ENCODE peak calls at places on chromosomes 2 and 18, in four cellular contexts. I, H, M and G are unnamed samples.

GRCh38 chr2:182672471-182673165 is 43.4 kb upstream of the DNAJC10 start:
- DNase-seq in I (peak), H (no peak), M (no peak), G (no peak)

GRCh38 chr2:179440642-179441251 is 176.1 kb upstream of the SESTD1 start:
- DNase-seq in I (peak), H (peak), M (peak), G (no peak)

GRCh38 chr2:231227309-231228162 is 29.1 kb downstream of the ARMC9 start:
- DNase-seq in I (peak), H (peak), M (peak), G (peak)

GRCh38 chr2:52428224-52428623 is 1339.4 kb upstream of the CHAC2 start:
- DNase-seq in I (no peak), H (no peak), M (no peak), G (no peak)

GRCh38 chr18:55086931-55087330 is 127.7 kb upstream of the CCDC68 start:
- DNase-seq in I (no peak), H (no peak), M (no peak), G (no peak)

GRCh38 chr18:54983041-54983686 is 23.9 kb upstream of the CCDC68 start:
- DNase-seq in I (peak), H (peak), M (peak), G (peak)

GRCh38 chr2:127865926-127866325 is 8.0 kb upstream of the POLR2D start:
- DNase-seq in I (no peak), H (no peak), M (no peak), G (no peak)

GRCh38 chr2:149451417-149452165 is 121.2 kb downstream of the LYPD6 start:
- DNase-seq in I (no peak), H (no peak), M (no peak), G (no peak)

GRCh38 chr2:150475479-150476212 is 11.8 kb downstream of the RND3 start:
- DNase-seq in I (no peak), H (no peak), M (no peak), G (no peak)

GRCh38 chr2:127439343-127439742 is 21.1 kb downstream of the PROC start:
- DNase-seq in I (no peak), H (no peak), M (no peak), G (no peak)

GRCh38 chr2:149365826-149366583 is 35.6 kb downstream of the LYPD6 start:
- DNase-seq in I (peak), H (no peak), M (peak), G (no peak)

GRCh38 chr2:70255637-70256314 is 2.2 kb upstream of the PCYOX1 start:
- DNase-seq in I (no peak), H (no peak), M (no peak), G (no peak)

GRCh38 chr18:57910817-57911216 is 107.7 kb upstream of the ATP8B1 start:
- DNase-seq in I (no peak), H (peak), M (no peak), G (no peak)

GRCh38 chr2:68579689-68580088 is 63.7 kb upstream of the PROKR1 start:
- DNase-seq in I (no peak), H (no peak), M (no peak), G (no peak)

GRCh38 chr2:120318626-120319025 is 27.3 kb upstream of the INHBB start:
- DNase-seq in I (no peak), H (no peak), M (no peak), G (no peak)

GRCh38 chr2:85589982-85590791 is 5.4 kb upstream of the RNF181 start:
- DNase-seq in I (no peak), H (no peak), M (no peak), G (no peak)

GRCh38 chr2:234165421-234165820 is 114.9 kb downstream of the SPP2 start:
- DNase-seq in I (no peak), H (no peak), M (peak), G (no peak)

GRCh38 chr2:207008105-207008990 is 69.0 kb downstream of the CPO start:
- DNase-seq in I (no peak), H (peak), M (peak), G (no peak)

GRCh38 chr2:205474746-205475145 is 207.6 kb upstream of the NRP2 start:
- DNase-seq in I (no peak), H (no peak), M (no peak), G (no peak)

GRCh38 chr18:12946549-12947354 is 1.1 kb upstream of the SEH1L start:
- DNase-seq in I (peak), H (peak), M (peak), G (no peak)

GRCh38 chr2:62313433-62314227 is 117.7 kb downstream of the B3GNT2 start:
- DNase-seq in I (no peak), H (no peak), M (no peak), G (no peak)

GRCh38 chr18:51321696-51322095 is 124.2 kb upstream of the MEX3C start:
- DNase-seq in I (no peak), H (no peak), M (no peak), G (no peak)

GRCh38 chr2:2812117-2812516 is 481.0 kb upstream of the MYT1L start:
- DNase-seq in I (no peak), H (no peak), M (no peak), G (no peak)

GRCh38 chr2:158841839-158842238 is 46.7 kb downstream of the DAPL1 start:
- DNase-seq in I (no peak), H (no peak), M (no peak), G (no peak)

GRCh38 chr18:49021433-49022129 is 70.8 kb upstream of the SMAD7 start:
- DNase-seq in I (peak), H (peak), M (peak), G (no peak)

GRCh38 chr2:65456074-65456473 is 23.7 kb upstream of the SPRED2 start:
- DNase-seq in I (no peak), H (no peak), M (no peak), G (no peak)

GRCh38 chr18:58288922-58289797 is 245.1 kb downstream of the NEDD4L start:
- DNase-seq in I (no peak), H (no peak), M (no peak), G (no peak)

GRCh38 chr2:233468047-233468745 is 98.4 kb downstream of the USP40 start:
- DNase-seq in I (no peak), H (no peak), M (no peak), G (no peak)

GRCh38 chr2:107276034-107276433 is 390.1 kb upstream of the ST6GAL2 start:
- DNase-seq in I (no peak), H (no peak), M (no peak), G (no peak)

GRCh38 chr2:152421521-152422367 is 86.8 kb downstream of the FMNL2 start:
- DNase-seq in I (peak), H (no peak), M (peak), G (peak)

GRCh38 chr2:239308696-239309397 is 92.0 kb downstream of the HDAC4 start:
- DNase-seq in I (no peak), H (no peak), M (peak), G (no peak)

GRCh38 chr2:27353762-27354596 is 2.6 kb downstream of the GTF3C2 start:
- DNase-seq in I (no peak), H (no peak), M (no peak), G (no peak)

GRCh38 chr2:209663149-209663548 is 108.5 kb upstream of the UNC80 start:
- DNase-seq in I (no peak), H (no peak), M (peak), G (no peak)

GRCh38 chr2:232421189-232421785 is 14.6 kb downstream of the ALPG start:
- DNase-seq in I (peak), H (no peak), M (no peak), G (no peak)

GRCh38 chr2:10333247-10333613 is 30.5 kb downstream of the HPCAL1 start:
- DNase-seq in I (no peak), H (no peak), M (no peak), G (no peak)

GRCh38 chr2:217886720-217887309 is 116.0 kb downstream of the TNS1 start:
- DNase-seq in I (peak), H (peak), M (peak), G (peak)

GRCh38 chr2:242034996-242035814 is 165.7 kb downstream of the RTP5 start:
- DNase-seq in I (no peak), H (no peak), M (no peak), G (no peak)
- TF ChIP-seq SIN3A in I (no peak), H (no peak), M (no peak), G (no peak)

DNA sequence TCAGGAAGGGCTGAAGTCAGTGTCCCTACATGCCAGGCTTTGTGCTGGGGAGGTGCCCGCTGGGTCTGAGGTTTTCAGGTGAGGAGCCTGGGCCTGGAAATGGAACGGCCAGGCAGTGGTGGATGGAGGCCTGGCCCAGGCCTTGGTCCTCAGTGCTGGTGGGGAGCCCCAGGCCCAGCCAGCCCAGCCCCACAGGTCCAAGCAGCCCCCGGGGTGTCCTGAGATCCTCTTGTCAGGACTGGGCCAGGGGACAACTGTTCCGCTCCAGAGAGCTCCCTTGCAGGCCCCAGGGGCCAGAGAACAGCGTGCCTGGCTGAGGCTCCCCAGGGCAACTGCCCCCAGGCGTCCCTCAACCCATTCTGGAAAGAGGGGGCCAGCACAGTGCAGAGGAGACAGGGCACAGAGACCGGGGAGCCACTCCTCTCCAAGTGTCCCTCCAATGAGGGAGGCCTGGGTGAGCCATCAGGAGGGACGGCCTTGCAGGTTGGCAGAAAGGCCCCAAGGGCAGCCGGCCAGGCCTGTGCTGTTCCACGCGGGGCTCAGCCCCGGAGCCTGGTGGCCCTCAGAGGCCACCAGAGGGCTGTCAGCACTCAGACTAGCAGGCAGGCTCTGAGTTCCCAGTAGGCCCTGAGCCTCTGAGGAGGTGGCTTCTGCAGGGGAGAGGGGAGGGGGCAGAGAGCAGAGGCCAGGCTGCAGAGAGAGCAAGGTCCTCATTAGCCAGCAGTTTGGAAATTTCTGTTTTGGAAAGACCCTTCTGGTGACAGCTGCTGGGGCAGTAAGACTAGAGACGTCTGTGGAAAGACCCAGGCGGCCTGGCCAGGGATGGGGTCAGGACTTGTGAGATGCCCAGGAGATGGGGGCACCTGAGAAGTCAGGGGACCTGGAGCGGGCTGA is 29.4 kb upstream of the SNED1 start:
- DNase-seq in I (no peak), H (no peak), M (peak), G (no peak)
- TF ChIP-seq SIN3A in I (no peak), H (no peak), M (no peak), G (no peak)

GRCh38 chr18:76349067-76349715 is 145.9 kb downstream of the ZNF516 start:
- DNase-seq in I (peak), H (peak), M (peak), G (peak)
- TF ChIP-seq SIN3A in I (no peak), H (no peak), M (no peak), G (no peak)

GRCh38 chr2:25161055-25161781 is 7.2 kb downstream of the POMC start:
- DNase-seq in I (no peak), H (no peak), M (no peak), G (no peak)
- TF ChIP-seq SIN3A in I (no peak), H (no peak), M (no peak), G (no peak)

GRCh38 chr2:177733-178132 is 86.1 kb downstream of the SH3YL1 start:
- DNase-seq in I (no peak), H (no peak), M (no peak), G (no peak)
- TF ChIP-seq SIN3A in I (no peak), H (no peak), M (no peak), G (no peak)

GRCh38 chr2:102209474-102209873 is 22.7 kb downstream of the IL1RL2 start:
- DNase-seq in I (no peak), H (no peak), M (no peak), G (no peak)

GRCh38 chr2:102204638-102205037 is 17.8 kb downstream of the IL1RL2 start:
- DNase-seq in I (no peak), H (no peak), M (no peak), G (no peak)

GRCh38 chr2:102208774-102209173 is 22.0 kb downstream of the IL1RL2 start:
- DNase-seq in I (no peak), H (no peak), M (no peak), G (no peak)

DNA sequence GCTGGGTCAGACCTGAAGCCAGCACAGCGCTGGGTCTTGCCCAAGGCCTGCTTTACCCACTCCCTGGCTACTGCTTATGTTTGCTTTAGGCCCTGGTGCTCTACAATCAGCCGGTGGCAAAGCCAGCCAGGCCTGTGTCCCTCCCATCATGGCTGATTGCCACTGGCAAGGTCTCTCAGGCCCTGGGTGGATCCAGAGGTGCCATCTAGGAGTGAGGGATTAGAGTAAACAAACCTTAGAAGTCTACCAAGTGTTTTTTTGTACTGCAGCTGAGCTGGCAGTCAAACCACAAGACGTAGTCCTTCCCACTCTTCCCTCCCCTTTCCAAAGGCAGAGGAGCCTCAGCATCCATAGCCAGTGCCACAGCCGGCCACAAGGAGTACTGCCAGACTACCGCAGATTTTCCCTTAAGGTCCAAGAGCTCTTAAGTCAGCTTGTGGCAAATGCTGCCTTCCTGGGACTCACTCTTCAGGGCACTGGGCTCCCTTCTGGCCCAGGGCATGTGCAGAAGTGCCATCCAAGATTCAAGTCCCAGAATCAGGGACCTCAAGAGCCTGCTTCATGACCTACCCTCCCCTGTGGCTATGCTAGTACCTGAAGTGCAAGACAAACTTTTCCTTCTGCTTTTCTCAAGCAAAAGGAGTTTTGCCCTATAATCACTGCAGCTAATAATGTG is 20.0 kb downstream of the IL1RL2 start:
- DNase-seq in I (no peak), H (no peak), M (no peak), G (no peak)
- TF ChIP-seq SIN3A in I (no peak), H (no peak), M (no peak), G (no peak)

DNA sequence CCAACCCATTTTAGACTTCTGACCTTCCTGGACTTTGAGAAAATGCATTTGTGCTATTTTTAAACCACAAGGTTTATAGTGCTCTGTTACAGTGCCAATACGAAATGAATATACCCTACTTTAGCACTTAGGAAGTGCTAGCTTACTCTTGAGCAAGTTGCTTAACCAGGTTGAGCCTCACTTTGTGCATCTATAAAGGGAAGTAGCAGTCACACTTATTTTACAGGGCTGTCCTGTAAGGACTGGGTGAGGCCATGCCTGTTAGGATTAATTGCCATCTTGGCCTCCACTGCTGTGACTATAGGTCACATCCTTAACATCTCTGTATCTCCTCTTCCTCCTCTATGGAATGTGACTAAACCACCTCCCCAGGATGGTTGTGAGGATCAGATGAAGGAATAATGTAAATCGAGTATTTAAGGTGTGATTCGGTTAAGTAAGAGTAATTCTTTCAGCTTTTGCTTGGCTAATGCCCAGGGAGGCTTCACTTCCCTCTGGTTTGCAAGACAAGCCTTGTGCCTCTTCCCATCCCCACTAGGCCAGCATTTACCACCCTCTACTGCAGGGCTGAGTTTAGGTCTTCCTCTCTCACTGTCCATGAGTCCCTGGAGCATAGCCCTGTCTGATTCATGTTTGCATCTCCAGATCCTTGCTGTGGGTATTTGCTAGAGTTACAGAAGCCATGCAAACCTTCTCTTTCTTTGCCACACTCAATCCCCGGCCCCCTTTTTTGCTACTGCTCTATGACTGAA is 341.2 kb downstream of the ZNF521 start:
- DNase-seq in I (no peak), H (no peak), M (no peak), G (no peak)
- TF ChIP-seq SIN3A in I (no peak), H (no peak), M (no peak), G (no peak)

DNA sequence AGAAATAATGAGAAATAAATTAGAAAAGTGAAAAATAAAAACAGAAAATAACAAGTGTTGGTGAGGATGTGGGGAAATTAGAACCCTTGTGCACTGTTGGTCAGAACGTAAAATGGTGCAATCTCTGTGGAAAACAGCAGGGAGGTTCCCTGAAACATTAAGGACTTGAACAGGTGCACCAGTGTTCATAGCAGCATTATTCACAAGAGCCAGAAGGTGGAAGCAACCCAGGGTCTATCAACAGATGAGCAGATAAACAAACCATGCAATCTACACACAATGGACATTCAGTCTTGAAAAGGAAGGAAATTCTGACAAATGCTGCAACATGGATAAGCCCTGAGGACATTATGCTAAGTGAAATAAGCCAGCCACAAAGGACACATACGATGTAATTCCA is 58.2 kb upstream of the TFCP2L1 start:
- DNase-seq in I (no peak), H (no peak), M (no peak), G (no peak)
- TF ChIP-seq SIN3A in I (no peak), H (no peak), M (no peak), G (no peak)

GRCh38 chr18:59852548-59852947 is 47.2 kb upstream of the PMAIP1 start:
- DNase-seq in I (no peak), H (no peak), M (no peak), G (no peak)

GRCh38 chr18:59848002-59848401 is 51.8 kb upstream of the PMAIP1 start:
- DNase-seq in I (no peak), H (no peak), M (no peak), G (no peak)

GRCh38 chr18:59842947-59843346 is 56.8 kb upstream of the PMAIP1 start:
- DNase-seq in I (no peak), H (no peak), M (no peak), G (no peak)

GRCh38 chr18:59851784-59852399 is 47.9 kb upstream of the PMAIP1 start:
- DNase-seq in I (no peak), H (no peak), M (no peak), G (no peak)

DNA sequence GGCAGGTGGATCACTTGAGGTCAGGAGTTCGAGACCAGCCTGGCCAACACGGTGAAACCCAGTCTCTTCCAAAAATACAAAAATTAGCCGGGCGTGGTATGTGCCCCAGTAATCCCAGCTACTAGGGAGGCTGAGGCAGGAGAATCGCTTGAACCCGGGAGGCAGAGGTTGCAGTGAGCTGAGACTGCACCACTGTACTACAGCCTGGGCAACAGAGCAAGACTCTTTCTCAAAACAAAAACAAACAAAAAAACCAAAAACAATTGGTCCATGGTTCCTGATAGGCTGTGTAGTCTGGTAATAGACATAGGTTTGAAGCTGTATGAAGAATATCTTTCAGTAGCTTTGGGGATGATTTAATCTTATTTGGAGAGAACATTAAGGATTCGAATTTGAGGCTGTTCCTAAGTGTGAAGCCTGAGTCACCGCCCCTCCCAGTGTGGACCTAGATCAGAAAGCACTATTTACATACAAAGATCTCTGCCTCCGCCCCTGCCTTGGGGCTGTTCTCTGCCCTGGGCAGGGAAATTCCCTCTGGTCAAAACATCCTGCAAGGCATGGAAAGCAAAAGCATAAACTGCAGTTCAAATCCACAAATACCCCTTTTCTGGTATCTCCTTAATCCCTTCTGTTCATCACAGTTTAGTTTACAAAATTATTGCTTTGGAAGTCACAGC is 52.8 kb upstream of the PMAIP1 start:
- DNase-seq in I (no peak), H (no peak), M (no peak), G (no peak)
- TF ChIP-seq SIN3A in I (no peak), H (no peak), M (no peak), G (no peak)

GRCh38 chr2:54722641-54723299 is 692 bp upstream of the EML6 start:
- DNase-seq in I (peak), H (no peak), M (no peak), G (no peak)

GRCh38 chr2:54724560-54725342 is 1.3 kb downstream of the EML6 start:
- DNase-seq in I (no peak), H (peak), M (peak), G (no peak)

GRCh38 chr2:54725343-54726099 is 2.1 kb downstream of the EML6 start:
- DNase-seq in I (no peak), H (no peak), M (peak), G (no peak)

GRCh38 chr2:54723300-54724149 is at the start of gene EML6:
- DNase-seq in I (peak), H (peak), M (peak), G (peak)

GRCh38 chr2:54724150-54724559 is 693 bp downstream of the EML6 start:
- DNase-seq in I (no peak), H (no peak), M (no peak), G (no peak)
- TF ChIP-seq SIN3A in I (no peak), H (no peak), M (no peak), G (no peak)